ENCODE peak calls at places on chromosomes 12 and 14, in nine cellular contexts. G, X, N, S, F, A, E, W and O are unnamed samples.
A peak's percentile ranks its signal among the peaks of the same experiment; 100 is the strongest.

GRCh38 chr12:46377678-46378077 is 5.1 kb upstream of the SLC38A2 start:
- DNase-seq in W (no peak), X (no peak), E (no peak), G (no peak), S (no peak), F (no peak), N (no peak), A (peak; percentile 39), O (no peak)

GRCh38 chr12:34603382-34604035 is 581.2 kb downstream of the ALG10 start:
- DNase-seq in E (no peak), X (no peak), W (no peak), S (no peak), F (no peak), G (no peak), N (no peak), A (no peak), O (no peak)

GRCh38 chr12:108332791-108333382 is 6.2 kb downstream of the CMKLR1 start:
- DNase-seq in G (peak; percentile 59), A (peak; percentile 66), E (no peak), N (no peak), S (peak; percentile 82), F (peak; percentile 52), X (no peak), W (peak; percentile 82), O (no peak)

GRCh38 chr12:125744201-125744600 is 679.0 kb downstream of the AACS start:
- DNase-seq in A (no peak), X (no peak), W (no peak), N (no peak), F (no peak), G (no peak), E (no peak), S (no peak), O (no peak)

GRCh38 chr12:74021937-74022336 is 515.7 kb upstream of the ATXN7L3B start:
- DNase-seq in X (peak; percentile 53), A (peak; percentile 94), F (no peak), N (no peak), E (peak; percentile 71), W (no peak), G (no peak), S (peak; percentile 48), O (peak; percentile 55)

GRCh38 chr12:56635539-56636117 is 5.5 kb upstream of the BAZ2A start:
- DNase-seq in N (no peak), S (no peak), A (no peak), F (no peak), W (no peak), G (no peak), E (no peak), X (no peak), O (no peak)

GRCh38 chr14:81233615-81234014 is 12.9 kb upstream of the GTF2A1 start:
- DNase-seq in W (no peak), F (no peak), A (no peak), X (no peak), G (no peak), S (no peak), N (no peak), E (no peak), O (no peak)

GRCh38 chr12:60172266-60172665 is 576.4 kb downstream of the SLC16A7 start:
- DNase-seq in G (no peak), A (no peak), S (no peak), N (no peak), X (no peak), F (no peak), W (no peak), E (no peak), O (no peak)

GRCh38 chr14:70886421-70887206 is 20.6 kb upstream of the PCNX1 start:
- DNase-seq in F (no peak), S (no peak), N (no peak), E (no peak), A (no peak), G (no peak), X (no peak), W (no peak), O (no peak)

GRCh38 chr14:70885343-70886014 is 21.8 kb upstream of the PCNX1 start:
- DNase-seq in N (no peak), G (no peak), F (no peak), W (no peak), S (no peak), A (no peak), E (no peak), X (no peak), O (no peak)

GRCh38 chr14:70888681-70889175 is 18.5 kb upstream of the PCNX1 start:
- DNase-seq in W (no peak), S (no peak), E (no peak), X (no peak), N (peak; percentile 65), G (no peak), A (no peak), F (no peak), O (peak; percentile 89)

GRCh38 chr14:70888151-70888499 is 19.1 kb upstream of the PCNX1 start:
- DNase-seq in W (no peak), G (no peak), N (no peak), E (no peak), A (no peak), S (no peak), X (no peak), F (no peak), O (no peak)

DNA sequence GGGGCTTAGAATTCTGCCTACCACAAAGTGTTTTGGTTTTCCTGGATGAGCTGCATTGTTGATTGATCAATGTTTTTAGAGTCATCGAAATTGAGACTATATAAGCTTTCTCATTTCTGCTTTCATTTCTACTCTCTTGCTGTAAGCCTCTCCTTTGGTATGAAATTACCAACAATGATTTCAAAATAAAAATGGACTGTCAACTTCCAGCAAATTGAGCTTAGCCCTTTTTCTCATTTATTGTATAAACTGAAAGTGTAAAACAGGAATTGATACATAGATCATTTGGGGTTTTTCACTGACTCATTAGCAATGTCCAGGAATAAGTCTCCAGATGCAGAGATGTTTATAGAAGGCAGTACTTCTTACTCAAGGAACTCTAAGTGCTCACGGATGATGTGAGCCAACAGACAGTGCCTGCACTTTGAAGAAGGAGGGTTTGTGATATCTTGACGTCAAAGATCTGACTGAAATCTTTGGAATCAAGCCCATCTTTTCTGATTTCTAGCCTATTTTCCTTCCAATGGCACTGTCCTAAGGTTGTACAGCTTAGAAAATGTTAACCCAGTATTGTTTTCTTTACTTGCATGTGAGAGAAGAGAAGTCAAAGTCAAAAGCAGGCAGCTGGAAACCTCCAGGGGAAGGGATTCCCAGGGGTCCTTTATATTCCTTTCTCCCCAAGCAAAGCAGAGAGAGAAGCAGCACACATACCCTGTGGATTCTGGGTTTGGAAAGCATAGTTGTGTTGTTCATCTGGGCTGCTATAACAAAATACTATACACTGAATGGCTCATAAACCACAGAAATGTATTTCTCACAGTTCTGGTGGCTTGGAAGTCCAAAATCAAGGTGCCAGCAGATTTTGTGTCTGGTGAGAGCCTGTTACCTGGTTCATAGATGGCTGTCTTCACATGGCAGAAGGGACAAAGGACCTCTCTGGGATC is 19.8 kb upstream of the PCNX1 start:
- DNase-seq in E (no peak), X (no peak), S (no peak), G (no peak), F (no peak), W (no peak), N (no peak), A (no peak), O (peak; percentile 54)
- H3K27ac ChIP-seq in E (no peak overlapping the region), X (no peak overlapping the region), S (peak overlapping the region; percentile 54), G (no peak overlapping the region), F (no peak overlapping the region), W (no peak overlapping the region), N (peak overlapping the region; percentile 36), A (no peak overlapping the region), O (peak overlapping the region; percentile 38)

GRCh38 chr12:131159660-131160059 is 206.0 kb downstream of the ADGRD1 start:
- DNase-seq in X (no peak), A (peak; percentile 75), N (no peak), F (no peak), G (no peak), S (no peak), W (no peak), E (no peak), O (no peak)
- TF ChIP-seq CTCF in X (no peak), A (peak; percentile 74), N (no peak), F (no peak), G (no peak), S (no peak), W (no peak), E (no peak), O (no peak)

GRCh38 chr12:94267907-94268575 is 119.7 kb downstream of the PLXNC1 start:
- DNase-seq in E (no peak), X (no peak), W (no peak), G (no peak), N (no peak), F (no peak), A (peak; percentile 30), S (no peak), O (no peak)

GRCh38 chr12:94266390-94266789 is 118.0 kb downstream of the PLXNC1 start:
- DNase-seq in G (no peak), F (no peak), E (no peak), W (no peak), N (no peak), S (no peak), A (peak; percentile 49), X (no peak), O (no peak)

GRCh38 chr12:94265966-94266365 is 117.6 kb downstream of the PLXNC1 start:
- DNase-seq in A (no peak), E (no peak), S (no peak), G (no peak), W (no peak), F (no peak), X (no peak), N (no peak), O (no peak)

GRCh38 chr12:94267530-94267877 is 119.1 kb downstream of the PLXNC1 start:
- DNase-seq in X (no peak), N (no peak), E (no peak), A (peak; percentile 22), F (no peak), W (no peak), S (no peak), G (no peak), O (no peak)

DNA sequence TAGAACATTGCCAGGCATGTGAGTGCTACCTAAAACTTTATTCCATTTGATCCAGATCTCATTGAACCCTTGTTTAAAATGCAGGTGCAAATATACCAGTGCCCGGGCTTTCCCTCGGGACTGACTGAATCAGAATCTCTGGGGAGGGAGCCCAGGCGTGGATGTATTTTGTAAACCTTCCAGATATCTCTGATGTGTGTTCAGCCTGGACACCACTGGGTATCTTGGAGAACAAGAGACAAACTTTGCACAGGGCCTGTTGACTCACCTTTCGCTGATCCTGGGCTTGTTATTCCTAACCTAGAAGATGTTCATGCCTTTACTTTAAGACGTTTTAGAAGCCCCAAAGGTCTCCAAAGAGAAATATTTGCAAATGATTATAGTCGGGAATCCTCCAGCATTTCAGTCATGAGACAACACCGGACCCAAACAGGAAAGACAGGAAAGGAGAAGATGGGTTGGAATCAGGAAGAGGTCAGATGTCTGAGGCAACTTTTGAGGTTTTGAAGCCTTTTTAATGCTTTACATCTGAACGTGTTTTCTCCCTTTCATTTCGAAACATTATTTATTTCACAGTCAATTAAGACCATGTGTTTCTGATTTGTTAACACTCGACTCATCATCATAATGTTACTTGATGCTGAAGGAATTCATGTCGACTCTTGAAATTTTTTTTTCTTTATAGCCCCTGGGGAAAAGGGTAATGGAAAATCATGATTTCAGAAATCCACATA is 118.6 kb downstream of the PLXNC1 start:
- DNase-seq in G (no peak), X (no peak), F (no peak), A (no peak), E (no peak), N (no peak), W (no peak), S (no peak), O (no peak)
- H3K27ac ChIP-seq in G (no peak overlapping the region), X (no peak overlapping the region), F (peak overlapping the region; percentile 46), A (no peak overlapping the region), E (no peak overlapping the region), N (no peak overlapping the region), W (peak overlapping the region; percentile 43), S (peak overlapping the region; percentile 67), O (no peak overlapping the region)

DNA sequence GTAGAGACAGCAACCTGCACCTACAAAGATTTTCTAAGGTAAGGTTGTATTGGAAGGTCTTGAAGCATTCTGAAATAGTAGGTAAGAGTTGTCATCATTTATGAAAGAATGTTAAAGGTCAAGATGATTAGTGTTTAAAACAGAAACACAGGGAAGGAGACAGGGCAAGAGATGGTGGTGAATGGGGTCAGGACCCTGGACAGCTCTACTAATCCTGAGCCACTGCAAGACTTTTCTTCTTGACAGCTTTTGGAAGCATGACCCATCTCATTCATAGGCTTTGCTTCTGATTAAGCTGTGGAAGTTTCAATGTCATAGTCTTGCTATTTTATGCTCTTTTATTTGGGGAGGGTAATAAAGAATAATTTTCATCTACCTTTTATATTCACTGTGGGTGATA is 75.5 kb upstream of the CAND1 start:
- DNase-seq in X (no peak), E (no peak), N (no peak), F (no peak), S (no peak), W (no peak), G (peak; percentile 4), A (peak; percentile 89), O (peak; percentile 26)
- TF ChIP-seq CTCF in X (no peak), E (no peak), N (no peak), F (no peak), S (no peak), W (no peak), G (no peak), A (no peak), O (no peak)